ENCODE peak calls at places on chromosome 20, in nine cellular contexts. J is SW 1271, W is cardiac muscle cell, L is astrocyte of the cerebellum, C is amniotic stem cell, F is kidney glomerular epithelial cell, S is foreskin fibroblast, H is astrocyte, M is RWPE1. B is an unnamed sample.

GRCh38 chr20:35952480-35953410 is 1.6 kb downstream of the SCAND1 start:
- DNase-seq in J (peak; percentile 55), W (peak; percentile 32), L (no peak), C (no peak), F (peak; percentile 26), S (no peak), H (peak; percentile 29), M (peak; percentile 50), B (peak; percentile 41)

GRCh38 chr20:36607586-36608387 is 2.2 kb downstream of the RAB5IF start:
- DNase-seq in J (no peak), W (no peak), L (no peak), C (no peak), F (no peak), S (no peak), H (no peak), M (peak; percentile 48), B (peak; percentile 18)

GRCh38 chr20:21767739-21768223 is 62.3 kb downstream of the PAX1 start:
- DNase-seq in J (no peak), W (no peak), L (no peak), C (no peak), F (no peak), S (no peak), H (no peak), M (no peak), B (no peak)

GRCh38 chr20:44180814-44181213 is 6.2 kb downstream of the JPH2 start:
- DNase-seq in J (no peak), W (peak; percentile 44), L (no peak), C (no peak), F (no peak), S (peak; percentile 4), H (no peak), M (no peak), B (no peak)

GRCh38 chr20:60453847-60454246 is 495.6 kb downstream of the CDH26 start:
- DNase-seq in J (no peak), W (no peak), L (no peak), C (no peak), F (no peak), S (no peak), H (no peak), M (no peak), B (no peak)

GRCh38 chr20:64143018-64143801 is 21.0 kb upstream of the MYT1 start:
- DNase-seq in J (no peak), W (no peak), L (no peak), C (no peak), F (no peak), S (no peak), H (no peak), M (no peak), B (no peak)

GRCh38 chr20:6492396-6493055 is 275.0 kb upstream of the BMP2 start:
- DNase-seq in J (no peak), W (peak; percentile 47), L (no peak), C (no peak), F (peak; percentile 59), S (no peak), H (peak; percentile 51), M (peak; percentile 12), B (peak; percentile 48)

GRCh38 chr20:46021361-46022359 is 7.4 kb upstream of the SLC12A5 start:
- DNase-seq in J (peak; percentile 45), W (peak; percentile 23), L (no peak), C (no peak), F (no peak), S (no peak), H (no peak), M (peak; percentile 83), B (peak; percentile 67)

GRCh38 chr20:25284131-25284601 is 36.3 kb downstream of the PYGB start:
- DNase-seq in J (no peak), W (no peak), L (no peak), C (no peak), F (no peak), S (no peak), H (no peak), M (no peak), B (no peak)

GRCh38 chr20:37992802-37993538 is 40.3 kb downstream of the TTI1 start:
- DNase-seq in J (peak; percentile 30), W (peak; percentile 73), L (peak; percentile 70), C (no peak), F (peak; percentile 53), S (peak; percentile 81), H (peak; percentile 86), M (peak; percentile 91), B (peak; percentile 19)

GRCh38 chr20:49570828-49571552 is 3.1 kb upstream of the PTGIS start:
- DNase-seq in J (no peak), W (peak; percentile 80), L (no peak), C (no peak), F (no peak), S (no peak), H (peak; percentile 85), M (no peak), B (peak; percentile 35)

GRCh38 chr20:9454781-9455180 is 59.6 kb upstream of the LAMP5 start:
- DNase-seq in J (no peak), W (no peak), L (no peak), C (no peak), F (no peak), S (peak; percentile 23), H (no peak), M (no peak), B (no peak)